ENCODE peak calls at places on chromosomes 3 and 15, in eight cellular contexts. One of them, this sample, is unnamed.

GRCh38 chr15:49428392-49429095 is 5.5 kb downstream of the FGF7 start:
- DNase-seq in BE2C: no peak
- DNase-seq in lower leg skin: no peak
- DNase-seq in stomach: no peak
- DNase-seq in PC-9: no peak
- DNase-seq in heart right ventricle: peak
- DNase-seq in tibial artery: no peak
- DNase-seq in astrocyte of the spinal cord: peak
- DNase-seq in this sample: peak

GRCh38 chr15:31272558-31273257 is 53.9 kb upstream of the KLF13 start:
- DNase-seq in tibial artery: peak
- DNase-seq in astrocyte of the spinal cord: no peak
- DNase-seq in heart right ventricle: no peak
- DNase-seq in lower leg skin: peak
- DNase-seq in PC-9: no peak
- DNase-seq in BE2C: no peak
- DNase-seq in stomach: peak
- DNase-seq in this sample: no peak

GRCh38 chr15:94882071-94882712 is 650.8 kb downstream of the MCTP2 start:
- DNase-seq in heart right ventricle: no peak
- DNase-seq in tibial artery: no peak
- DNase-seq in BE2C: no peak
- DNase-seq in lower leg skin: no peak
- DNase-seq in astrocyte of the spinal cord: no peak
- DNase-seq in stomach: no peak
- DNase-seq in PC-9: no peak
- DNase-seq in this sample: no peak

GRCh38 chr15:61479601-61480000 is 250.5 kb upstream of the RORA start:
- DNase-seq in PC-9: no peak
- DNase-seq in astrocyte of the spinal cord: peak
- DNase-seq in stomach: no peak
- DNase-seq in BE2C: no peak
- DNase-seq in lower leg skin: no peak
- DNase-seq in heart right ventricle: no peak
- DNase-seq in tibial artery: no peak
- DNase-seq in this sample: peak

GRCh38 chr3:43770426-43771103 is 79.8 kb downstream of the ABHD5 start:
- DNase-seq in stomach: peak
- DNase-seq in tibial artery: peak
- DNase-seq in heart right ventricle: peak
- DNase-seq in PC-9: peak
- DNase-seq in lower leg skin: peak
- DNase-seq in astrocyte of the spinal cord: no peak
- DNase-seq in BE2C: peak
- DNase-seq in this sample: peak

GRCh38 chr3:24545917-24546316 is 51.3 kb upstream of the THRB start:
- DNase-seq in tibial artery: peak
- DNase-seq in PC-9: no peak
- DNase-seq in astrocyte of the spinal cord: no peak
- DNase-seq in BE2C: no peak
- DNase-seq in heart right ventricle: no peak
- DNase-seq in lower leg skin: no peak
- DNase-seq in stomach: no peak
- DNase-seq in this sample: peak

GRCh38 chr3:57062119-57062631 is 1.7 kb downstream of the SPATA12 start:
- DNase-seq in lower leg skin: no peak
- DNase-seq in stomach: no peak
- DNase-seq in BE2C: no peak
- DNase-seq in heart right ventricle: no peak
- DNase-seq in PC-9: no peak
- DNase-seq in astrocyte of the spinal cord: no peak
- DNase-seq in tibial artery: no peak
- DNase-seq in this sample: no peak

GRCh38 chr3:71865727-71866126 is 80.8 kb upstream of the PROK2 start:
- DNase-seq in tibial artery: no peak
- DNase-seq in heart right ventricle: no peak
- DNase-seq in stomach: no peak
- DNase-seq in lower leg skin: no peak
- DNase-seq in BE2C: no peak
- DNase-seq in astrocyte of the spinal cord: no peak
- DNase-seq in PC-9: no peak
- DNase-seq in this sample: no peak

GRCh38 chr15:66498501-66499386 is 1.2 kb upstream of the SNAPC5 start:
- DNase-seq in tibial artery: no peak
- DNase-seq in astrocyte of the spinal cord: peak
- DNase-seq in lower leg skin: no peak
- DNase-seq in heart right ventricle: no peak
- DNase-seq in PC-9: no peak
- DNase-seq in stomach: no peak
- DNase-seq in BE2C: no peak
- DNase-seq in this sample: peak

GRCh38 chr15:56468271-56468912 is 3.5 kb upstream of the MNS1 start:
- DNase-seq in tibial artery: no peak
- DNase-seq in PC-9: no peak
- DNase-seq in BE2C: no peak
- DNase-seq in lower leg skin: no peak
- DNase-seq in heart right ventricle: no peak
- DNase-seq in astrocyte of the spinal cord: peak
- DNase-seq in stomach: no peak
- DNase-seq in this sample: peak

GRCh38 chr15:89514596-89515406 is 18.4 kb upstream of the RHCG start:
- DNase-seq in PC-9: peak
- DNase-seq in stomach: no peak
- DNase-seq in astrocyte of the spinal cord: no peak
- DNase-seq in BE2C: no peak
- DNase-seq in tibial artery: no peak
- DNase-seq in lower leg skin: peak
- DNase-seq in heart right ventricle: no peak
- DNase-seq in this sample: no peak

GRCh38 chr3:129013491-129013891 is 12.4 kb downstream of the EFCC1 start:
- DNase-seq in PC-9: no peak
- DNase-seq in stomach: no peak
- DNase-seq in BE2C: no peak
- DNase-seq in astrocyte of the spinal cord: no peak
- DNase-seq in tibial artery: no peak
- DNase-seq in heart right ventricle: no peak
- DNase-seq in lower leg skin: no peak
- DNase-seq in this sample: no peak

GRCh38 chr3:79558943-79559342 is 208.9 kb downstream of the ROBO1 start:
- DNase-seq in astrocyte of the spinal cord: no peak
- DNase-seq in PC-9: no peak
- DNase-seq in stomach: no peak
- DNase-seq in heart right ventricle: no peak
- DNase-seq in lower leg skin: no peak
- DNase-seq in BE2C: no peak
- DNase-seq in tibial artery: no peak
- DNase-seq in this sample: no peak

GRCh38 chr3:101676219-101676764 is 640 bp downstream of the ZBTB11 start:
- DNase-seq in BE2C: peak
- DNase-seq in lower leg skin: peak
- DNase-seq in PC-9: peak
- DNase-seq in astrocyte of the spinal cord: peak
- DNase-seq in stomach: peak
- DNase-seq in tibial artery: peak
- DNase-seq in heart right ventricle: peak
- DNase-seq in this sample: peak

GRCh38 chr3:38723569-38724391 is 74.3 kb upstream of the SCN5A start:
- DNase-seq in stomach: no peak
- DNase-seq in lower leg skin: peak
- DNase-seq in BE2C: peak
- DNase-seq in PC-9: no peak
- DNase-seq in heart right ventricle: peak
- DNase-seq in astrocyte of the spinal cord: no peak
- DNase-seq in tibial artery: no peak
- DNase-seq in this sample: peak

GRCh38 chr3:50164056-50164455 is 8.9 kb downstream of the SEMA3F start:
- DNase-seq in heart right ventricle: peak
- DNase-seq in stomach: peak
- DNase-seq in tibial artery: peak
- DNase-seq in astrocyte of the spinal cord: peak
- DNase-seq in BE2C: no peak
- DNase-seq in PC-9: peak
- DNase-seq in lower leg skin: peak
- DNase-seq in this sample: peak

GRCh38 chr3:185585523-185585861 is 603 bp upstream of the SENP2 start:
- DNase-seq in stomach: no peak
- DNase-seq in tibial artery: no peak
- DNase-seq in PC-9: no peak
- DNase-seq in lower leg skin: no peak
- DNase-seq in astrocyte of the spinal cord: no peak
- DNase-seq in BE2C: no peak
- DNase-seq in heart right ventricle: no peak
- DNase-seq in this sample: no peak

GRCh38 chr15:89912674-89913396 is at the start of gene ARPIN:
- DNase-seq in heart right ventricle: peak
- DNase-seq in lower leg skin: no peak
- DNase-seq in stomach: peak
- DNase-seq in astrocyte of the spinal cord: peak
- DNase-seq in BE2C: peak
- DNase-seq in PC-9: no peak
- DNase-seq in tibial artery: peak
- DNase-seq in this sample: peak

GRCh38 chr3:42600958-42601675 is 631 bp downstream of the NKTR start:
- DNase-seq in BE2C: no peak
- DNase-seq in astrocyte of the spinal cord: peak
- DNase-seq in PC-9: peak
- DNase-seq in heart right ventricle: no peak
- DNase-seq in stomach: peak
- DNase-seq in tibial artery: peak
- DNase-seq in lower leg skin: peak
- DNase-seq in this sample: peak

GRCh38 chr15:71651750-71652186 is 158.6 kb upstream of the NR2E3 start:
- DNase-seq in astrocyte of the spinal cord: peak
- DNase-seq in tibial artery: no peak
- DNase-seq in lower leg skin: no peak
- DNase-seq in BE2C: peak
- DNase-seq in stomach: peak
- DNase-seq in heart right ventricle: no peak
- DNase-seq in PC-9: no peak
- DNase-seq in this sample: peak

DNA sequence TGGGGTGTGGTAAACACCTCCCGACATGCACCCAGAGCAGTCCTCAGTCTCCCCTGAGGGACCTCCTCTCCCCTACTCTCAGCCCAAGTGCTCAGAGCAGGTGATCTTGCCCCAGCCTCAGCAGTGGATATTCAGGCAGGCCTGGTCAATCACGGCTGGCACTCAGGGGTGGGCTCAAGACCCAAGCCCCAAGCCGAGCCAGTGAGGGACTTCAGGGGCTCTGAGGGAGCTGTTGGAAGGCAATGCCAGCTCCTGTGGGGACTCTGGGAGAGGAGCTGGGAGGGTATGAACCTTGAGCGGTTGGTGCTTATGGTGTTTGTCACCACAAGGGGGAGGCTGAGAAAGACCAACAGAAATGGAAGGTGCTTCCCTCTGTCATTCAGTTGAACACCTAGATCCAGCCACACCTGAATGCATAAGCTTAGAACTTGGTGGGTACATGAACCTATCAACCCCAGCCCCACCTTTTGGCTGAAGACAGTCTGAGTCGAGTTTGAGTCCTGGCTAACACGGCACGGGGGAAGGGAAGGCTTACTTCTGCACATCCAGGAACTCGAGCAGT is 19.4 kb downstream of the ALS2CL start:
- DNase-seq in heart right ventricle: no peak
- DNase-seq in tibial artery: peak
- DNase-seq in stomach: no peak
- DNase-seq in lower leg skin: peak
- DNase-seq in PC-9: no peak
- DNase-seq in BE2C: peak
- DNase-seq in astrocyte of the spinal cord: no peak
- DNase-seq in this sample: no peak
- TF ChIP-seq CTCF in heart right ventricle: no peak
- TF ChIP-seq CTCF in tibial artery: no peak
- TF ChIP-seq CTCF in stomach: no peak
- TF ChIP-seq CTCF in lower leg skin: no peak
- TF ChIP-seq CTCF in PC-9: peak
- TF ChIP-seq CTCF in BE2C: peak
- TF ChIP-seq CTCF in astrocyte of the spinal cord: peak
- TF ChIP-seq CTCF in this sample: peak

GRCh38 chr3:54954516-54954915 is 26.7 kb upstream of the LRTM1 start:
- DNase-seq in tibial artery: no peak
- DNase-seq in lower leg skin: no peak
- DNase-seq in astrocyte of the spinal cord: no peak
- DNase-seq in BE2C: no peak
- DNase-seq in PC-9: peak
- DNase-seq in heart right ventricle: no peak
- DNase-seq in stomach: no peak
- DNase-seq in this sample: no peak

GRCh38 chr3:54955496-54955895 is 27.6 kb upstream of the LRTM1 start:
- DNase-seq in BE2C: no peak
- DNase-seq in astrocyte of the spinal cord: no peak
- DNase-seq in heart right ventricle: no peak
- DNase-seq in stomach: no peak
- DNase-seq in tibial artery: no peak
- DNase-seq in lower leg skin: no peak
- DNase-seq in PC-9: no peak
- DNase-seq in this sample: no peak

GRCh38 chr3:54951405-54951804 is 23.5 kb upstream of the LRTM1 start:
- DNase-seq in stomach: peak
- DNase-seq in tibial artery: peak
- DNase-seq in BE2C: peak
- DNase-seq in PC-9: no peak
- DNase-seq in astrocyte of the spinal cord: peak
- DNase-seq in heart right ventricle: peak
- DNase-seq in lower leg skin: peak
- DNase-seq in this sample: peak

GRCh38 chr3:54955941-54956340 is 28.1 kb upstream of the LRTM1 start:
- DNase-seq in heart right ventricle: no peak
- DNase-seq in BE2C: no peak
- DNase-seq in lower leg skin: no peak
- DNase-seq in PC-9: no peak
- DNase-seq in astrocyte of the spinal cord: no peak
- DNase-seq in tibial artery: no peak
- DNase-seq in stomach: no peak
- DNase-seq in this sample: no peak

GRCh38 chr3:54954019-54954418 is 26.2 kb upstream of the LRTM1 start:
- DNase-seq in astrocyte of the spinal cord: peak
- DNase-seq in tibial artery: no peak
- DNase-seq in heart right ventricle: no peak
- DNase-seq in PC-9: peak
- DNase-seq in BE2C: no peak
- DNase-seq in lower leg skin: no peak
- DNase-seq in stomach: no peak
- DNase-seq in this sample: peak
- TF ChIP-seq CTCF in astrocyte of the spinal cord: no peak
- TF ChIP-seq CTCF in tibial artery: no peak
- TF ChIP-seq CTCF in heart right ventricle: no peak
- TF ChIP-seq CTCF in PC-9: no peak
- TF ChIP-seq CTCF in BE2C: no peak
- TF ChIP-seq CTCF in lower leg skin: no peak
- TF ChIP-seq CTCF in stomach: no peak
- TF ChIP-seq CTCF in this sample: no peak

GRCh38 chr15:75203017-75203907 is 1.6 kb downstream of the C15orf39 start:
- DNase-seq in BE2C: no peak
- DNase-seq in astrocyte of the spinal cord: no peak
- DNase-seq in stomach: no peak
- DNase-seq in heart right ventricle: no peak
- DNase-seq in lower leg skin: no peak
- DNase-seq in PC-9: no peak
- DNase-seq in tibial artery: no peak
- DNase-seq in this sample: peak
- TF ChIP-seq CTCF in BE2C: no peak
- TF ChIP-seq CTCF in astrocyte of the spinal cord: no peak
- TF ChIP-seq CTCF in stomach: no peak
- TF ChIP-seq CTCF in heart right ventricle: no peak
- TF ChIP-seq CTCF in lower leg skin: no peak
- TF ChIP-seq CTCF in PC-9: no peak
- TF ChIP-seq CTCF in tibial artery: no peak
- TF ChIP-seq CTCF in this sample: no peak

GRCh38 chr3:117439812-117440211 is 730.2 kb downstream of the TUSC7 start:
- DNase-seq in PC-9: no peak
- DNase-seq in lower leg skin: no peak
- DNase-seq in stomach: no peak
- DNase-seq in astrocyte of the spinal cord: peak
- DNase-seq in BE2C: peak
- DNase-seq in heart right ventricle: no peak
- DNase-seq in tibial artery: no peak
- DNase-seq in this sample: peak
- TF ChIP-seq CTCF in PC-9: peak
- TF ChIP-seq CTCF in lower leg skin: no peak
- TF ChIP-seq CTCF in stomach: no peak
- TF ChIP-seq CTCF in astrocyte of the spinal cord: peak
- TF ChIP-seq CTCF in BE2C: peak
- TF ChIP-seq CTCF in heart right ventricle: peak
- TF ChIP-seq CTCF in tibial artery: peak
- TF ChIP-seq CTCF in this sample: no peak